ENCODE peak calls at places on chromosomes 12 and 14, in four cellular contexts. One of them, this sample, is unnamed.

GRCh38 chr14:78863143-78863542 is 693.0 kb downstream of the NRXN3 start:
- DNase-seq in HepG2: peak
- DNase-seq in GM12878: no peak
- DNase-seq in H1: peak
- DNase-seq in this sample: peak

GRCh38 chr12:54010053-54010971 is 1.5 kb downstream of the HOXC8 start:
- DNase-seq in H1: no peak
- DNase-seq in GM12878: no peak
- DNase-seq in HepG2: no peak
- DNase-seq in this sample: no peak

GRCh38 chr12:120972870-120973543 is 5.3 kb upstream of the HNF1A start:
- DNase-seq in H1: no peak
- DNase-seq in HepG2: peak
- DNase-seq in GM12878: no peak
- DNase-seq in this sample: peak

GRCh38 chr12:11321980-11322379 is 11.7 kb upstream of the PRB4 start:
- DNase-seq in GM12878: no peak
- DNase-seq in H1: no peak
- DNase-seq in HepG2: no peak
- DNase-seq in this sample: no peak

GRCh38 chr12:93441111-93441616 is 583 bp downstream of the UBE2N start:
- DNase-seq in GM12878: no peak
- DNase-seq in HepG2: no peak
- DNase-seq in H1: no peak
- DNase-seq in this sample: no peak

GRCh38 chr14:77039285-77040058 is 11.0 kb upstream of the IRF2BPL start:
- DNase-seq in H1: no peak
- DNase-seq in GM12878: no peak
- DNase-seq in HepG2: no peak
- DNase-seq in this sample: no peak

GRCh38 chr12:79567164-79567563 is 123.6 kb downstream of the PAWR start:
- DNase-seq in HepG2: no peak
- DNase-seq in H1: no peak
- DNase-seq in GM12878: no peak
- DNase-seq in this sample: no peak

GRCh38 chr12:2813573-2814185 is 1.2 kb downstream of the ITFG2 start:
- DNase-seq in H1: no peak
- DNase-seq in GM12878: no peak
- DNase-seq in HepG2: peak
- DNase-seq in this sample: peak

GRCh38 chr12:103399986-103400385 is 95.8 kb downstream of the C12orf42 start:
- DNase-seq in GM12878: no peak
- DNase-seq in HepG2: no peak
- DNase-seq in H1: no peak
- DNase-seq in this sample: no peak

GRCh38 chr12:71558445-71558844 is 105.2 kb downstream of the ZFC3H1 start:
- DNase-seq in H1: no peak
- DNase-seq in GM12878: no peak
- DNase-seq in HepG2: no peak
- DNase-seq in this sample: no peak

GRCh38 chr12:118981285-118982201 is at the start of gene SRRM4:
- DNase-seq in GM12878: no peak
- DNase-seq in H1: peak
- DNase-seq in HepG2: no peak
- DNase-seq in this sample: peak

GRCh38 chr12:53047221-53048032 is 2.4 kb upstream of the TNS2 start:
- DNase-seq in H1: peak
- DNase-seq in HepG2: peak
- DNase-seq in GM12878: no peak
- DNase-seq in this sample: no peak

GRCh38 chr14:92538412-92539017 is 24.9 kb downstream of the RIN3 start:
- DNase-seq in HepG2: no peak
- DNase-seq in H1: no peak
- DNase-seq in GM12878: peak
- DNase-seq in this sample: no peak

GRCh38 chr14:34099630-34100029 is 148.8 kb upstream of the EGLN3 start:
- DNase-seq in GM12878: no peak
- DNase-seq in HepG2: no peak
- DNase-seq in H1: no peak
- DNase-seq in this sample: no peak

GRCh38 chr12:116266220-116266619 is 11.3 kb downstream of the MED13L start:
- DNase-seq in HepG2: no peak
- DNase-seq in H1: no peak
- DNase-seq in GM12878: no peak
- DNase-seq in this sample: no peak

GRCh38 chr14:50055461-50056228 is 60.7 kb downstream of the VCPKMT start:
- DNase-seq in GM12878: no peak
- DNase-seq in HepG2: no peak
- DNase-seq in H1: no peak
- DNase-seq in this sample: no peak

GRCh38 chr14:88104710-88105109 is 99.8 kb downstream of the GPR65 start:
- DNase-seq in GM12878: no peak
- DNase-seq in HepG2: no peak
- DNase-seq in H1: no peak
- DNase-seq in this sample: no peak

GRCh38 chr12:54304187-54304810 is 3.5 kb upstream of the NFE2 start:
- DNase-seq in GM12878: no peak
- DNase-seq in HepG2: peak
- DNase-seq in H1: peak
- DNase-seq in this sample: no peak

GRCh38 chr12:12201274-12201758 is 65.5 kb downstream of the LRP6 start:
- DNase-seq in H1: no peak
- DNase-seq in GM12878: no peak
- DNase-seq in HepG2: no peak
- DNase-seq in this sample: no peak

GRCh38 chr12:3304436-3305135 is 186.4 kb upstream of the PRMT8 start:
- DNase-seq in H1: no peak
- DNase-seq in GM12878: no peak
- DNase-seq in HepG2: peak
- DNase-seq in this sample: no peak

GRCh38 chr12:57637364-57637763 is 4.4 kb upstream of the B4GALNT1 start:
- DNase-seq in GM12878: no peak
- DNase-seq in HepG2: no peak
- DNase-seq in H1: no peak
- DNase-seq in this sample: no peak

GRCh38 chr12:31589582-31589895 is 1.4 kb downstream of the DENND5B start:
- DNase-seq in H1: no peak
- DNase-seq in HepG2: no peak
- DNase-seq in GM12878: no peak
- DNase-seq in this sample: no peak

GRCh38 chr14:52960627-52961026 is 9.8 kb upstream of the FERMT2 start:
- DNase-seq in GM12878: no peak
- DNase-seq in HepG2: no peak
- DNase-seq in H1: no peak
- DNase-seq in this sample: no peak

GRCh38 chr12:27779416-27779815 is 617 bp upstream of the KLHL42 start:
- DNase-seq in GM12878: no peak
- DNase-seq in HepG2: peak
- DNase-seq in H1: no peak
- DNase-seq in this sample: peak

GRCh38 chr12:77256924-77257323 is 191.6 kb upstream of the E2F7 start:
- DNase-seq in GM12878: no peak
- DNase-seq in HepG2: no peak
- DNase-seq in H1: no peak
- DNase-seq in this sample: no peak

GRCh38 chr12:105995986-105996385 is 142.8 kb downstream of the NUAK1 start:
- DNase-seq in HepG2: no peak
- DNase-seq in H1: no peak
- DNase-seq in GM12878: no peak
- DNase-seq in this sample: no peak

GRCh38 chr14:49505026-49505766 is 81.0 kb downstream of the RPS29 start:
- DNase-seq in H1: no peak
- DNase-seq in GM12878: no peak
- DNase-seq in HepG2: no peak
- DNase-seq in this sample: no peak

GRCh38 chr14:104950021-104950420 is 25.3 kb downstream of the PLD4 start:
- DNase-seq in H1: no peak
- DNase-seq in GM12878: no peak
- DNase-seq in HepG2: no peak
- DNase-seq in this sample: no peak

GRCh38 chr14:101834387-101835165 is 73.1 kb downstream of the PPP2R5C start:
- DNase-seq in GM12878: no peak
- DNase-seq in HepG2: no peak
- DNase-seq in H1: no peak
- DNase-seq in this sample: no peak

GRCh38 chr12:86660488-86661171 is 404.4 kb upstream of the MGAT4C start:
- DNase-seq in H1: no peak
- DNase-seq in HepG2: no peak
- DNase-seq in GM12878: no peak
- DNase-seq in this sample: no peak

GRCh38 chr12:59388694-59389093 is 207.1 kb upstream of the SLC16A7 start:
- DNase-seq in H1: no peak
- DNase-seq in GM12878: no peak
- DNase-seq in HepG2: no peak
- DNase-seq in this sample: no peak

GRCh38 chr14:65373671-65374039 is 38.9 kb upstream of the FUT8 start:
- DNase-seq in HepG2: no peak
- DNase-seq in H1: no peak
- DNase-seq in GM12878: no peak
- DNase-seq in this sample: no peak

GRCh38 chr14:30252800-30253425 is 306.0 kb upstream of the G2E3 start:
- DNase-seq in H1: no peak
- DNase-seq in HepG2: no peak
- DNase-seq in GM12878: no peak
- DNase-seq in this sample: no peak
- TF ChIP-seq SUZ12 in H1: no peak
- TF ChIP-seq SUZ12 in HepG2: no peak
- TF ChIP-seq SUZ12 in GM12878: no peak
- TF ChIP-seq SUZ12 in this sample: no peak

GRCh38 chr14:75280831-75281690 is 2.4 kb downstream of the FOS start:
- DNase-seq in GM12878: no peak
- DNase-seq in H1: no peak
- DNase-seq in HepG2: no peak
- DNase-seq in this sample: no peak
- TF ChIP-seq YY1 in GM12878: no peak
- TF ChIP-seq YY1 in H1: no peak
- TF ChIP-seq YY1 in HepG2: no peak
- TF ChIP-seq YY1 in this sample: no peak

GRCh38 chr14:35403085-35403396 is 1.5 kb downstream of the NFKBIA start:
- DNase-seq in GM12878: no peak
- DNase-seq in H1: no peak
- DNase-seq in HepG2: no peak
- DNase-seq in this sample: no peak

GRCh38 chr14:35403397-35404245 is 928 bp downstream of the NFKBIA start:
- DNase-seq in GM12878: no peak
- DNase-seq in H1: peak
- DNase-seq in HepG2: peak
- DNase-seq in this sample: peak

GRCh38 chr14:35401422-35401729 is 3.2 kb downstream of the NFKBIA start:
- DNase-seq in HepG2: no peak
- DNase-seq in GM12878: no peak
- DNase-seq in H1: no peak
- DNase-seq in this sample: no peak

GRCh38 chr14:35401853-35402252 is 2.7 kb downstream of the NFKBIA start:
- DNase-seq in H1: no peak
- DNase-seq in GM12878: no peak
- DNase-seq in HepG2: no peak
- DNase-seq in this sample: no peak

GRCh38 chr14:35402323-35403084 is 2.0 kb downstream of the NFKBIA start:
- DNase-seq in HepG2: no peak
- DNase-seq in H1: no peak
- DNase-seq in GM12878: no peak
- DNase-seq in this sample: no peak
- TF ChIP-seq SUZ12 in HepG2: no peak
- TF ChIP-seq SUZ12 in H1: no peak
- TF ChIP-seq SUZ12 in GM12878: no peak
- TF ChIP-seq SUZ12 in this sample: no peak

GRCh38 chr14:60563113-60563512 is 54.2 kb downstream of the SIX6 start:
- DNase-seq in GM12878: no peak
- DNase-seq in H1: no peak
- DNase-seq in HepG2: no peak
- DNase-seq in this sample: no peak
- TF ChIP-seq YY1 in GM12878: no peak
- TF ChIP-seq YY1 in H1: no peak
- TF ChIP-seq YY1 in HepG2: no peak
- TF ChIP-seq YY1 in this sample: no peak

GRCh38 chr12:30440826-30441602 is 254.7 kb downstream of the IPO8 start:
- DNase-seq in HepG2: peak
- DNase-seq in GM12878: no peak
- DNase-seq in H1: no peak
- DNase-seq in this sample: peak
- TF ChIP-seq SUZ12 in HepG2: no peak
- TF ChIP-seq SUZ12 in GM12878: no peak
- TF ChIP-seq SUZ12 in H1: no peak
- TF ChIP-seq SUZ12 in this sample: no peak